ENCODE peak calls at places on chromosomes 4 and X, in four cellular contexts. Q is PC-3, G is T-helper 2 cell, Y is GM20000. R is an unnamed sample.

GRCh38 chr4:24729041-24729730 is 66.2 kb upstream of the SOD3 start:
- DNase-seq in G (no peak), Q (no peak), Y (no peak), R (no peak)

GRCh38 chr4:44132526-44132925 is 316.1 kb downstream of the KCTD8 start:
- DNase-seq in G (no peak), Q (no peak), Y (no peak), R (no peak)

GRCh38 chrX:14073561-14073960 is 43.9 kb upstream of the GEMIN8 start:
- DNase-seq in G (no peak), Y (no peak), Q (no peak), R (no peak)

GRCh38 chr4:102246416-102246815 is 98.9 kb downstream of the SLC39A8 start:
- DNase-seq in G (no peak), Q (peak), Y (no peak), R (no peak)

GRCh38 chr4:150131581-150132228 is 53.5 kb downstream of the DCLK2 start:
- DNase-seq in Y (no peak), G (no peak), Q (no peak), R (no peak)

GRCh38 chrX:119758682-119759332 is 419 bp downstream of the SOWAHD start:
- DNase-seq in G (no peak), Q (no peak), Y (no peak), R (peak)

GRCh38 chr4:625631-626031 is 258 bp downstream of the PDE6B start:
- DNase-seq in Y (no peak), Q (no peak), G (no peak), R (no peak)

GRCh38 chr4:55431710-55432336 is 36.1 kb downstream of the TMEM165 start:
- DNase-seq in Q (no peak), Y (no peak), G (no peak), R (peak)

GRCh38 chrX:130915302-130915701 is 12.3 kb upstream of the ENOX2 start:
- DNase-seq in Y (no peak), G (no peak), Q (no peak), R (no peak)

GRCh38 chr4:143455211-143455610 is 58.3 kb upstream of the SMARCA5 start:
- DNase-seq in Q (no peak), G (no peak), Y (no peak), R (no peak)

GRCh38 chr4:75672461-75673026 is 667 bp downstream of the G3BP2 start:
- DNase-seq in Q (peak), Y (peak), G (peak), R (peak)

GRCh38 chr4:106909776-106910175 is 126.3 kb downstream of the DKK2 start:
- DNase-seq in G (no peak), Y (no peak), Q (no peak), R (no peak)

GRCh38 chrX:96752776-96753175 is 68.1 kb downstream of the DIAPH2 start:
- DNase-seq in Y (no peak), Q (no peak), G (no peak), R (peak)

GRCh38 chr4:83043801-83044407 is 8.9 kb downstream of the COPS4 start:
- DNase-seq in G (no peak), Q (peak), Y (no peak), R (no peak)

GRCh38 chrX:30713061-30713525 is 59.9 kb downstream of the GK start:
- DNase-seq in Q (peak), Y (peak), G (peak), R (peak)

GRCh38 chr4:25158817-25159216 is 1.4 kb downstream of the SEPSECS start:
- DNase-seq in G (no peak), Y (no peak), Q (peak), R (no peak)

GRCh38 chr4:80265571-80266266 is 745 bp upstream of the FGF5 start:
- DNase-seq in Y (no peak), Q (peak), G (no peak), R (peak)

GRCh38 chr4:54971474-54971950 is 153.9 kb downstream of the KDR start:
- DNase-seq in Y (peak), G (no peak), Q (peak), R (peak)

GRCh38 chrX:13051529-13052172 is 7.2 kb upstream of the FAM9C start:
- DNase-seq in Q (no peak), Y (peak), G (no peak), R (no peak)

GRCh38 chr4:21680326-21680898 is 268.2 kb downstream of the KCNIP4 start:
- DNase-seq in Y (no peak), Q (no peak), G (no peak), R (no peak)

GRCh38 chr4:170758988-170759387 is 669.2 kb upstream of the AADAT start:
- DNase-seq in Q (no peak), G (no peak), Y (no peak), R (no peak)

GRCh38 chr4:153265311-153266047 is 61.2 kb downstream of the TRIM2 start:
- DNase-seq in Q (no peak), G (no peak), Y (no peak), R (no peak)

GRCh38 chr4:108799335-108799734 is 36.5 kb upstream of the ETNPPL start:
- DNase-seq in G (no peak), Y (no peak), Q (no peak), R (no peak)

GRCh38 chr4:25826074-25826752 is 36.6 kb downstream of the SEL1L3 start:
- DNase-seq in Y (no peak), Q (no peak), G (no peak), R (no peak)

GRCh38 chr4:156970501-156971167 is 965 bp downstream of the PDGFC start:
- DNase-seq in G (no peak), Y (peak), Q (peak), R (peak)

GRCh38 chr4:139777757-139778156 is 112.1 kb downstream of the MGST2 start:
- DNase-seq in Y (no peak), G (no peak), Q (no peak), R (no peak)

R was measured in iPS-NIHi11.